ENCODE peak calls at places on chromosomes 4 and X, in ten cellular contexts. One of them, this sample, is unnamed.

GRCh38 chrX:47674776-47675175 is 15.8 kb upstream of the UXT start:
- DNase-seq in heart right ventricle: no peak
- DNase-seq in upper lobe of left lung: no peak
- DNase-seq in left lung: no peak
- DNase-seq in mammary epithelial cell: no peak
- DNase-seq in GM12878: no peak
- DNase-seq in stomach: no peak
- DNase-seq in MM.1S: no peak
- DNase-seq in ascending aorta: no peak
- DNase-seq in brain microvascular endothelial cell: no peak
- DNase-seq in this sample: no peak

GRCh38 chr4:147732516-147733193 is 767 bp downstream of the ARHGAP10 start:
- DNase-seq in mammary epithelial cell: peak; percentile 51
- DNase-seq in ascending aorta: peak; percentile 71
- DNase-seq in heart right ventricle: peak; percentile 57
- DNase-seq in left lung: peak; percentile 42
- DNase-seq in upper lobe of left lung: peak; percentile 31
- DNase-seq in brain microvascular endothelial cell: no peak
- DNase-seq in MM.1S: peak; percentile 47
- DNase-seq in stomach: no peak
- DNase-seq in GM12878: no peak
- DNase-seq in this sample: no peak

GRCh38 chrX:112081781-112082482 is 644 bp downstream of the TRPC5 start:
- DNase-seq in MM.1S: no peak
- DNase-seq in upper lobe of left lung: no peak
- DNase-seq in stomach: no peak
- DNase-seq in left lung: no peak
- DNase-seq in GM12878: no peak
- DNase-seq in ascending aorta: no peak
- DNase-seq in mammary epithelial cell: no peak
- DNase-seq in brain microvascular endothelial cell: no peak
- DNase-seq in heart right ventricle: no peak
- DNase-seq in this sample: no peak

GRCh38 chr4:156113138-156113537 is 159.5 kb upstream of the CTSO start:
- DNase-seq in MM.1S: peak; percentile 25
- DNase-seq in GM12878: no peak
- DNase-seq in left lung: no peak
- DNase-seq in heart right ventricle: no peak
- DNase-seq in mammary epithelial cell: peak; percentile 4
- DNase-seq in stomach: no peak
- DNase-seq in upper lobe of left lung: no peak
- DNase-seq in brain microvascular endothelial cell: no peak
- DNase-seq in ascending aorta: no peak
- DNase-seq in this sample: no peak

GRCh38 chrX:41302293-41302868 is 31.6 kb upstream of the DDX3X start:
- DNase-seq in left lung: no peak
- DNase-seq in mammary epithelial cell: peak; percentile 49
- DNase-seq in GM12878: no peak
- DNase-seq in upper lobe of left lung: no peak
- DNase-seq in heart right ventricle: no peak
- DNase-seq in MM.1S: no peak
- DNase-seq in brain microvascular endothelial cell: no peak
- DNase-seq in stomach: no peak
- DNase-seq in ascending aorta: no peak
- DNase-seq in this sample: no peak

GRCh38 chr4:48118081-48118480 is 16.0 kb downstream of the TXK start:
- DNase-seq in stomach: no peak
- DNase-seq in MM.1S: no peak
- DNase-seq in heart right ventricle: no peak
- DNase-seq in left lung: no peak
- DNase-seq in brain microvascular endothelial cell: no peak
- DNase-seq in GM12878: no peak
- DNase-seq in ascending aorta: no peak
- DNase-seq in mammary epithelial cell: no peak
- DNase-seq in upper lobe of left lung: no peak
- DNase-seq in this sample: no peak

GRCh38 chr4:174490356-174490969 is 31.8 kb downstream of the HPGD start:
- DNase-seq in mammary epithelial cell: no peak
- DNase-seq in stomach: no peak
- DNase-seq in GM12878: no peak
- DNase-seq in brain microvascular endothelial cell: peak; percentile 54
- DNase-seq in MM.1S: peak; percentile 42
- DNase-seq in left lung: no peak
- DNase-seq in ascending aorta: no peak
- DNase-seq in upper lobe of left lung: no peak
- DNase-seq in heart right ventricle: no peak
- DNase-seq in this sample: no peak

GRCh38 chrX:17682259-17682658 is 55.0 kb upstream of the SCML1 start:
- DNase-seq in left lung: no peak
- DNase-seq in upper lobe of left lung: no peak
- DNase-seq in mammary epithelial cell: no peak
- DNase-seq in ascending aorta: no peak
- DNase-seq in stomach: no peak
- DNase-seq in GM12878: no peak
- DNase-seq in MM.1S: no peak
- DNase-seq in heart right ventricle: no peak
- DNase-seq in brain microvascular endothelial cell: no peak
- DNase-seq in this sample: no peak

GRCh38 chr4:57080781-57081650 is 29.2 kb downstream of the IGFBP7 start:
- DNase-seq in MM.1S: no peak
- DNase-seq in ascending aorta: peak; percentile 90
- DNase-seq in brain microvascular endothelial cell: peak; percentile 97
- DNase-seq in GM12878: no peak
- DNase-seq in mammary epithelial cell: peak; percentile 92
- DNase-seq in heart right ventricle: no peak
- DNase-seq in stomach: no peak
- DNase-seq in upper lobe of left lung: no peak
- DNase-seq in left lung: no peak
- DNase-seq in this sample: no peak

GRCh38 chr4:158172558-158173258 is at the start of gene GASK1B:
- DNase-seq in brain microvascular endothelial cell: peak; percentile 69
- DNase-seq in GM12878: no peak
- DNase-seq in mammary epithelial cell: peak; percentile 42
- DNase-seq in heart right ventricle: no peak
- DNase-seq in ascending aorta: no peak
- DNase-seq in stomach: no peak
- DNase-seq in upper lobe of left lung: peak; percentile 32
- DNase-seq in left lung: peak; percentile 37
- DNase-seq in MM.1S: peak; percentile 59
- DNase-seq in this sample: no peak

GRCh38 chrX:154374361-154375155 is at the start of gene FLNA:
- DNase-seq in ascending aorta: peak; percentile 87
- DNase-seq in GM12878: no peak
- DNase-seq in brain microvascular endothelial cell: no peak
- DNase-seq in MM.1S: peak; percentile 34
- DNase-seq in upper lobe of left lung: no peak
- DNase-seq in left lung: no peak
- DNase-seq in mammary epithelial cell: no peak
- DNase-seq in stomach: peak; percentile 53
- DNase-seq in heart right ventricle: peak; percentile 53
- DNase-seq in this sample: no peak

DNA sequence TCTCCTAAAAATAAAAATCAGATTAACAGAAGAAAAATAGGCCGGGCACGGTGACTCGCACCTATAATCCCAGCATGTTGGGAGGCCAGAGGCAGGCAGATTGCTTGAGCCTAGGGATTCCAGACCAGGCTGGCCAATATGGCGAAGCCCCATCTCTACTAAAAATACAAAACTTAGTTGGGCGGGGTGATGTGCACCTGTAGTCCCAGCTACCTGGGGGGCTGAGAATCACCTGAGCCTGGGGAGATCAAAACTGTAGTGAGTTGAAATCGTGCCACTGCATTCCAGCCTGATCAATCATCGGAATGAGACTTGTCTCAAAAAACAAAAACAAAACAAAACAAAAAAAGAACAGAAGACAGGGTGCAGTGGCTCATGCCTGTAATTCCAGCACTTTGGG is 32.8 kb upstream of the NOCT start:
- DNase-seq in mammary epithelial cell: no peak
- DNase-seq in left lung: no peak
- DNase-seq in upper lobe of left lung: no peak
- DNase-seq in GM12878: no peak
- DNase-seq in ascending aorta: no peak
- DNase-seq in brain microvascular endothelial cell: no peak
- DNase-seq in heart right ventricle: no peak
- DNase-seq in MM.1S: no peak
- DNase-seq in stomach: no peak
- DNase-seq in this sample: no peak
- H3K27ac ChIP-seq in mammary epithelial cell: no peak overlapping the region
- H3K27ac ChIP-seq in left lung: peak overlapping the region; percentile 33
- H3K27ac ChIP-seq in upper lobe of left lung: peak overlapping the region; percentile 77
- H3K27ac ChIP-seq in GM12878: no peak overlapping the region
- H3K27ac ChIP-seq in ascending aorta: peak overlapping the region; percentile 58
- H3K27ac ChIP-seq in brain microvascular endothelial cell: no peak overlapping the region
- H3K27ac ChIP-seq in heart right ventricle: peak overlapping the region; percentile 74
- H3K27ac ChIP-seq in MM.1S: no peak overlapping the region
- H3K27ac ChIP-seq in stomach: peak overlapping the region; percentile 43
- H3K27ac ChIP-seq in this sample: peak overlapping the region; percentile 49

DNA sequence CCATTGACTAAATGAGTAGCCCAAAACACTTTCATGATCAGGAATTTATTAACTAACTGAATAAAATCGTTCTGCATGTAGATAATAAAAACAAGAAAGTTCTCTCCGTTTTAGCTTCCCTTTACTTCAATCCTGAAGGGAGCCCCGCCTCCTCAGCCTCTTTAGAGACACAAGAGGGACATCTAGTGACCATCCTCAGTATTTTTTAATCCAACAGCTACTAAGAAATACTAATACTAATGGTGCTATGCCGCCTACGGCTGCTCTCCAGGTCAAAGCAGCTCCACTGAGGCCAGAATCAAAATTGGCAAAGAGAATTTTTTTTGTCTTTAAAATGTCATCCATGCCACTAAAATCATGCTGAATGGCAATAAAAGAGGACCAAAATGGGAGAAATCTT is 3.2 kb upstream of the PCDH19 start:
- DNase-seq in mammary epithelial cell: peak; percentile 43
- DNase-seq in upper lobe of left lung: no peak
- DNase-seq in MM.1S: peak; percentile 68
- DNase-seq in ascending aorta: no peak
- DNase-seq in GM12878: peak; percentile 2
- DNase-seq in heart right ventricle: no peak
- DNase-seq in left lung: no peak
- DNase-seq in brain microvascular endothelial cell: peak; percentile 27
- DNase-seq in stomach: peak; percentile 44
- DNase-seq in this sample: no peak
- H3K4me3 ChIP-seq in mammary epithelial cell: no peak overlapping the region
- H3K4me3 ChIP-seq in upper lobe of left lung: no peak overlapping the region
- H3K4me3 ChIP-seq in MM.1S: no peak overlapping the region
- H3K4me3 ChIP-seq in ascending aorta: peak overlapping the region; percentile 16
- H3K4me3 ChIP-seq in GM12878: no peak overlapping the region
- H3K4me3 ChIP-seq in heart right ventricle: no peak overlapping the region
- H3K4me3 ChIP-seq in left lung: no peak overlapping the region
- H3K4me3 ChIP-seq in brain microvascular endothelial cell: no peak overlapping the region
- H3K4me3 ChIP-seq in stomach: no peak overlapping the region
- H3K4me3 ChIP-seq in this sample: peak overlapping the region; percentile 66

GRCh38 chr4:24915121-24915922 is 2.5 kb upstream of the CCDC149 start:
- DNase-seq in brain microvascular endothelial cell: no peak
- DNase-seq in stomach: no peak
- DNase-seq in upper lobe of left lung: no peak
- DNase-seq in GM12878: no peak
- DNase-seq in heart right ventricle: no peak
- DNase-seq in MM.1S: no peak
- DNase-seq in left lung: no peak
- DNase-seq in mammary epithelial cell: no peak
- DNase-seq in ascending aorta: no peak
- DNase-seq in this sample: no peak
- TF ChIP-seq CTCF in brain microvascular endothelial cell: peak; percentile 44
- TF ChIP-seq CTCF in stomach: no peak
- TF ChIP-seq CTCF in upper lobe of left lung: no peak
- TF ChIP-seq CTCF in GM12878: no peak
- TF ChIP-seq CTCF in heart right ventricle: no peak
- TF ChIP-seq CTCF in MM.1S: no peak
- TF ChIP-seq CTCF in left lung: no peak
- TF ChIP-seq CTCF in mammary epithelial cell: peak; percentile 34
- TF ChIP-seq CTCF in ascending aorta: no peak
- TF ChIP-seq CTCF in this sample: no peak

GRCh38 chr4:52751349-52751911 is at the start of gene ERVMER34-1:
- DNase-seq in heart right ventricle: peak; percentile 68
- DNase-seq in ascending aorta: no peak
- DNase-seq in stomach: peak; percentile 83
- DNase-seq in upper lobe of left lung: peak; percentile 79
- DNase-seq in MM.1S: no peak
- DNase-seq in GM12878: no peak
- DNase-seq in mammary epithelial cell: peak; percentile 87
- DNase-seq in brain microvascular endothelial cell: peak; percentile 10
- DNase-seq in left lung: peak; percentile 76
- DNase-seq in this sample: peak; percentile 57
- H3K27ac ChIP-seq in heart right ventricle: no peak within 1 kb of the TSS
- H3K27ac ChIP-seq in ascending aorta: no peak within 1 kb of the TSS
- H3K27ac ChIP-seq in stomach: peak within 1 kb of the TSS; percentile 39
- H3K27ac ChIP-seq in upper lobe of left lung: peak within 1 kb of the TSS; percentile 47
- H3K27ac ChIP-seq in MM.1S: no peak within 1 kb of the TSS
- H3K27ac ChIP-seq in GM12878: no peak within 1 kb of the TSS
- H3K27ac ChIP-seq in mammary epithelial cell: peak within 1 kb of the TSS; percentile 38
- H3K27ac ChIP-seq in brain microvascular endothelial cell: no peak within 1 kb of the TSS
- H3K27ac ChIP-seq in left lung: no peak within 1 kb of the TSS
- H3K27ac ChIP-seq in this sample: no peak within 1 kb of the TSS

GRCh38 chr4:169030575-169030982 is 20.5 kb upstream of the CBR4 start:
- DNase-seq in MM.1S: no peak
- DNase-seq in ascending aorta: no peak
- DNase-seq in GM12878: no peak
- DNase-seq in left lung: no peak
- DNase-seq in mammary epithelial cell: no peak
- DNase-seq in upper lobe of left lung: no peak
- DNase-seq in heart right ventricle: no peak
- DNase-seq in brain microvascular endothelial cell: peak; percentile 18
- DNase-seq in stomach: no peak
- DNase-seq in this sample: no peak

GRCh38 chr4:169027663-169028062 is 17.6 kb upstream of the CBR4 start:
- DNase-seq in mammary epithelial cell: no peak
- DNase-seq in ascending aorta: no peak
- DNase-seq in MM.1S: no peak
- DNase-seq in upper lobe of left lung: no peak
- DNase-seq in brain microvascular endothelial cell: no peak
- DNase-seq in stomach: no peak
- DNase-seq in heart right ventricle: no peak
- DNase-seq in GM12878: no peak
- DNase-seq in left lung: no peak
- DNase-seq in this sample: no peak

GRCh38 chr4:169032194-169032593 is 22.1 kb upstream of the CBR4 start:
- DNase-seq in MM.1S: no peak
- DNase-seq in mammary epithelial cell: no peak
- DNase-seq in left lung: no peak
- DNase-seq in upper lobe of left lung: no peak
- DNase-seq in ascending aorta: no peak
- DNase-seq in heart right ventricle: no peak
- DNase-seq in brain microvascular endothelial cell: no peak
- DNase-seq in stomach: no peak
- DNase-seq in GM12878: no peak
- DNase-seq in this sample: no peak

GRCh38 chr4:169031392-169031791 is 21.3 kb upstream of the CBR4 start:
- DNase-seq in heart right ventricle: no peak
- DNase-seq in brain microvascular endothelial cell: no peak
- DNase-seq in left lung: no peak
- DNase-seq in GM12878: no peak
- DNase-seq in stomach: no peak
- DNase-seq in mammary epithelial cell: no peak
- DNase-seq in upper lobe of left lung: no peak
- DNase-seq in MM.1S: no peak
- DNase-seq in ascending aorta: no peak
- DNase-seq in this sample: no peak

GRCh38 chr4:169029947-169030346 is 19.9 kb upstream of the CBR4 start:
- DNase-seq in ascending aorta: no peak
- DNase-seq in left lung: no peak
- DNase-seq in mammary epithelial cell: no peak
- DNase-seq in GM12878: no peak
- DNase-seq in MM.1S: no peak
- DNase-seq in upper lobe of left lung: no peak
- DNase-seq in stomach: no peak
- DNase-seq in brain microvascular endothelial cell: no peak
- DNase-seq in heart right ventricle: no peak
- DNase-seq in this sample: no peak
- H3K4me3 ChIP-seq in ascending aorta: no peak overlapping the region
- H3K4me3 ChIP-seq in left lung: no peak overlapping the region
- H3K4me3 ChIP-seq in mammary epithelial cell: no peak overlapping the region
- H3K4me3 ChIP-seq in GM12878: no peak overlapping the region
- H3K4me3 ChIP-seq in MM.1S: no peak overlapping the region
- H3K4me3 ChIP-seq in upper lobe of left lung: no peak overlapping the region
- H3K4me3 ChIP-seq in stomach: no peak overlapping the region
- H3K4me3 ChIP-seq in brain microvascular endothelial cell: no peak overlapping the region
- H3K4me3 ChIP-seq in heart right ventricle: no peak overlapping the region
- H3K4me3 ChIP-seq in this sample: no peak overlapping the region